ENCODE peak calls at places on chromosomes 6 and 20, in four cellular contexts. X, V, M and N are unnamed samples.

GRCh38 chr6:161166677-161167076 is 107.2 kb downstream of the AGPAT4 start:
- DNase-seq in X (no peak), V (no peak), M (no peak), N (no peak)

GRCh38 chr6:15501806-15502450 is 160.9 kb downstream of the DTNBP1 start:
- DNase-seq in X (peak), V (no peak), M (peak), N (peak)

GRCh38 chr20:38658879-38659612 is 57.4 kb downstream of the ARHGAP40 start:
- DNase-seq in X (no peak), V (peak), M (peak), N (no peak)

GRCh38 chr6:119327810-119328209 is 21.8 kb downstream of the MAN1A1 start:
- DNase-seq in X (no peak), V (no peak), M (no peak), N (no peak)

GRCh38 chr6:66048684-66049474 is 341.9 kb upstream of the EYS start:
- DNase-seq in X (no peak), V (no peak), M (no peak), N (no peak)

GRCh38 chr6:39309942-39310531 is 4.2 kb downstream of the KCNK17 start:
- DNase-seq in X (peak), V (peak), M (peak), N (peak)

GRCh38 chr6:169583867-169584541 is 117.8 kb downstream of the WDR27 start:
- DNase-seq in X (no peak), V (no peak), M (no peak), N (no peak)

GRCh38 chr6:125507987-125508655 is 206.4 kb upstream of the HDDC2 start:
- DNase-seq in X (no peak), V (no peak), M (no peak), N (peak)